ENCODE peak calls at places on chromosomes 16 and 17, in ten cellular contexts. R is choroid plexus epithelial cell; I is ovary; D is lower leg skin; W is CD8-positive, alpha-beta memory T cell; B is heart left ventricle; J is CD4-positive, alpha-beta memory T cell; K is AG04450; O is foreskin fibroblast; X is CD8-positive, alpha-beta T cell. Q is an unnamed sample.

GRCh38 chr17:52982331-52982730 is 823.8 kb upstream of the CA10 start:
- DNase-seq in B (no peak), W (no peak), X (no peak), K (no peak), J (no peak), R (no peak), D (no peak), O (no peak), I (no peak), Q (no peak)

GRCh38 chr16:27441998-27442397 is 40.0 kb downstream of the IL21R start:
- DNase-seq in D (no peak), O (no peak), X (no peak), B (no peak), W (no peak), J (no peak), I (no peak), R (no peak), K (no peak), Q (peak)

GRCh38 chr16:27839419-27839818 is 224.1 kb downstream of the GSG1L start:
- DNase-seq in O (peak), B (no peak), D (no peak), I (no peak), R (peak), K (no peak), X (no peak), J (no peak), W (no peak), Q (no peak)

GRCh38 chr16:18979936-18980335 is 3.8 kb upstream of the TMC7 start:
- DNase-seq in R (no peak), I (no peak), K (no peak), X (no peak), O (no peak), W (no peak), D (no peak), B (no peak), J (no peak), Q (no peak)

GRCh38 chr16:72554935-72555334 is 383.0 kb upstream of the PMFBP1 start:
- DNase-seq in D (no peak), R (peak), W (no peak), J (no peak), X (no peak), O (no peak), B (no peak), K (no peak), I (no peak), Q (no peak)

GRCh38 chr16:30964540-30965226 is 7.1 kb downstream of the SETD1A start:
- DNase-seq in W (no peak), R (no peak), B (no peak), O (no peak), X (no peak), K (no peak), D (no peak), J (no peak), I (no peak), Q (no peak)

GRCh38 chr17:82720204-82720603 is 3.7 kb downstream of the FN3KRP start:
- DNase-seq in I (no peak), B (no peak), J (no peak), R (no peak), K (no peak), O (no peak), W (no peak), X (no peak), D (no peak), Q (no peak)

GRCh38 chr17:31488264-31488981 is 96.9 kb downstream of the RAB11FIP4 start:
- DNase-seq in J (no peak), D (no peak), X (no peak), R (no peak), I (peak), W (peak), B (peak), O (no peak), K (no peak), Q (no peak)

GRCh38 chr17:37818689-37819088 is 73.8 kb upstream of the HNF1B start:
- DNase-seq in I (no peak), K (peak), O (no peak), J (no peak), W (no peak), B (no peak), X (no peak), R (peak), D (no peak), Q (no peak)

GRCh38 chr17:27526603-27527002 is 70.4 kb downstream of the KSR1 start:
- DNase-seq in O (no peak), X (no peak), J (no peak), B (no peak), D (no peak), W (no peak), R (peak), I (peak), K (no peak), Q (peak)

GRCh38 chr17:61161615-61162134 is 238.0 kb upstream of the TBX2 start:
- DNase-seq in W (no peak), D (no peak), R (no peak), I (no peak), J (no peak), X (no peak), O (no peak), B (no peak), K (no peak), Q (no peak)

GRCh38 chr16:46649571-46649970 is 28.4 kb upstream of the SHCBP1 start:
- DNase-seq in W (no peak), R (no peak), K (no peak), J (no peak), B (peak), I (peak), O (no peak), D (no peak), X (no peak), Q (peak)

GRCh38 chr17:66552381-66552780 is 250.0 kb downstream of the PRKCA start:
- DNase-seq in O (no peak), J (no peak), D (no peak), R (no peak), I (no peak), K (no peak), X (no peak), W (no peak), B (no peak), Q (no peak)
- H3K4me3 ChIP-seq in O (no peak), J (no peak), D (no peak), R (no peak), I (no peak), K (no peak), X (no peak), W (no peak), B (no peak), Q (no peak)

DNA sequence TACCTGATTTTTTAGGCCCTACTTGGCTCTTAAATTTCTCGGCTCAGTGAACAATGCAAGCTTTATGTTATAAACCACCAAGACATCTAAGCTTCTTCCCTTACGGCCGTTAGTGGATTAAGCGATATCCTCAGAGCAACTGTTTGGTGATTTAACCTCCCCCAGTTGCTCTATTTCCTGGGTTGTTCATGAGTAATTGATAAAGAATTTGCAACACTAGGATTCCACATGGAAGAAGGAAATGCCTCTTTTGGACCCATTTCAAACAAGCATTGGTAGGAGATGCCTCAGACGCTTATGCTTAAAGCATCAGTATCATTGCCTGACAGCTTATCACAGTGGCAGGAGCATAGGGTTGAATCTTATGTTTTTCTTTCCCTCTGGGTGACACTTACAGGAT is 65.3 kb downstream of the RBFOX1 start:
- DNase-seq in D (no peak), R (peak), J (no peak), B (no peak), K (no peak), O (peak), I (no peak), X (no peak), W (no peak), Q (no peak)
- H3K4me3 ChIP-seq in D (no peak), R (no peak), J (no peak), B (no peak), K (no peak), O (no peak), I (no peak), X (no peak), W (no peak), Q (no peak)

DNA sequence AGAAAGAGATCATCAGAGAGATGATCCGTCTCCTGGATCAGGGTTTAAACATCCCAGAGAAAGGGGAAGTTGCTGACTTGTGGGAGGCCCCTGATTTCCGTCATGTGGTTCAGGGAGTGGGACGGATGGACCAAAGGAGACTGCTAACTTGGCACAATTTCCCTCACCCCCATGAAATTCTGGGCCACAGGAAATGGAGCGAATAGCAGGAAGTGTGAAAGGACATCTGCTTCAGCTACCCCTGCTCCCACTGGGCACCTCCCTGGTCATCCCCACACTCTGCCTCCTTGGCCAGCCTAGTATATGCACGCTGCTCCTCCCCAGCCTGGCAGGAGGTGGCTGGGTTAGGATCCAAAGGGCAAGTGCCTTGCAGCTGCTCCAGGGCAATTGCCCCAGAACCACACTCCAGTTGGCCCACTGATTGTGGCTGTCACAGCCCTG is 1.3 kb downstream of the ARRB2 start:
- DNase-seq in X (no peak), B (peak), O (no peak), D (no peak), I (no peak), K (no peak), J (no peak), R (no peak), W (no peak), Q (no peak)
- H3K4me3 ChIP-seq in X (peak), B (peak), O (no peak), D (no peak), I (no peak), K (no peak), J (peak), R (no peak), W (peak), Q (no peak)

GRCh38 chr17:38875477-38876080 is 5.7 kb downstream of the LASP1 start:
- DNase-seq in B (no peak), W (no peak), K (no peak), R (no peak), X (no peak), I (no peak), O (no peak), D (no peak), J (no peak), Q (peak)
- H3K4me3 ChIP-seq in B (peak), W (no peak), K (peak), R (no peak), X (no peak), I (no peak), O (peak), D (no peak), J (no peak), Q (no peak)

DNA sequence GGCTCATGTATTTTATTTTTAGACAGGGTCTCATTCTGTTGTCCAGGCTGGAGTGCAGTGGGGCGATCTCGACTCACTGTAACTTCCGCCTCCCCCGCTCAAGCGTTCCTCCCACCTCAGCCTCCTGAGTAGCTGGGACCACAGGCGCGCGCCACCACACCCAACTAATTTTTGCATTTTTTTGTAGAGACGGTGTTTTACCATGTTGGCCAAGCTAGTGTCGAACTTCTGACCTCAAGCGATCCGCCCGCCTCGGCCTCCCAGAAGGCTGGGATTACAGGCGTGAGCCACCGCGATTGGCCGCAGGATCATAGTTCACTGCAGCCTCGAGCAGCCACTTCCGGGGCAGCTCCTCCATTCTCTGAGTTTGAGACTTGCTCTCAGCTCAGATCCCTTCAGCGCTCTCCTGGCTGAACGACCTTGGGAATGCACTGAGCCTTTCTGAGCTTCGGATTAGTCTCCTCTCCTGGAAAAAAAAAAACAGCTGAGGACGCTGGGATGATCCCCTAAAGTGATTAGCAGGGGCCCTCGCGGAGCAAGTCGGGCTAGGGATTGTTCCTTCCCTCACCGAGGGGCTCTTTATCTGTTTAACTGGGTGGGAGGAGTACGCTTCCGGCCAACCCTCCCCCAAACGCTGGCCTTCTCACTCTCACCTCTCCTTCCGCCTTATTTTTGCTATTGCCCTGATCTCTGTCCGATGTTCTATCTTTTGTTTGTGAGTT is 1.1 kb upstream of the PKMYT1 start:
- DNase-seq in D (no peak), J (no peak), I (no peak), W (no peak), B (peak), R (peak), O (no peak), X (no peak), K (no peak), Q (peak)
- H3K4me3 ChIP-seq in D (no peak), J (no peak), I (peak), W (peak), B (peak), R (no peak), O (peak), X (peak), K (no peak), Q (no peak)

GRCh38 chr16:82016268-82016667 is 5.0 kb upstream of the SDR42E1 start:
- DNase-seq in B (no peak), J (no peak), I (no peak), X (no peak), O (no peak), K (no peak), D (no peak), W (no peak), R (peak), Q (no peak)

GRCh38 chr16:82010649-82011048 is 621 bp downstream of the SDR42E1 start:
- DNase-seq in W (no peak), K (no peak), X (no peak), B (no peak), O (no peak), J (no peak), I (no peak), D (no peak), R (no peak), Q (no peak)

GRCh38 chr16:82007189-82007588 is 4.1 kb downstream of the SDR42E1 start:
- DNase-seq in R (no peak), I (no peak), X (no peak), W (no peak), J (no peak), K (no peak), B (no peak), O (no peak), D (no peak), Q (no peak)

GRCh38 chr16:82008957-82009592 is 2.2 kb downstream of the SDR42E1 start:
- DNase-seq in B (no peak), O (no peak), D (no peak), K (no peak), J (no peak), X (no peak), W (no peak), R (no peak), I (no peak), Q (no peak)

GRCh38 chr16:82011199-82011641 is at the start of gene SDR42E1:
- DNase-seq in I (no peak), B (no peak), K (no peak), X (peak), J (peak), O (no peak), R (peak), D (no peak), W (peak), Q (peak)
- H3K4me3 ChIP-seq in I (peak), B (peak), K (peak), X (peak), J (peak), O (no peak), R (peak), D (peak), W (peak), Q (peak)

DNA sequence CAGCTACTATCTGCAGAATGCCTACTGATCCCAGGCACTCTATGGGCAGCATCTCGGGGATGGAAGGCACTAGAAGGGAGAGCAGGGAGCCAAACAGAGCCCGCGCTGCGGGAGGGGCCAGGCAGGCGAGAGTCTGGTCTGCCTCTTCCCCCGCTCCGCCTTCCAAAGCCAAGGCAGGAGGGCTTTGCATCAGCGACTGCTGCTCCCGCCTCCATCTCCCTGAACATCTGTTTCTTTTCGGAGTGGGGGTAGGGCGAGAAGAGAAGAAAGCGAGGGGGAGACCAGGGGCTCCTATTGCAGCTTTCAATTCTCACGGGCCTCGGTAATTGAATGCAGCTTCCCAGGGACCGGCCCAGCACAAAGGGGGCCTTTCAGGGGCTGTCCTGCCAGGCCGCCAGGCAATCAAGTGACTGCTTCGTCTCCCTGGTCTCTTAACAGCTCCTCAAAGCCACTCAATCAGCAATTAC is 31.4 kb upstream of the CDC42EP4 start:
- DNase-seq in K (peak), W (no peak), O (peak), I (peak), R (peak), X (no peak), J (no peak), B (peak), D (no peak), Q (peak)
- H3K4me3 ChIP-seq in K (peak), W (no peak), O (peak), I (peak), R (peak), X (no peak), J (no peak), B (peak), D (no peak), Q (no peak)

Q was measured in right cardiac atrium.